ENCODE peak calls at places on chromosome 13, in six cellular contexts. U is neural progenitor cell; P is HCT116; A is CD8-positive, alpha-beta memory T cell; Y is astrocyte; N is uterus. X is an unnamed sample. For H3K36me3, the result is how much of the 10 kb centered on the place peaks cover.

GRCh38 chr13:26616126-26616525 is 58.6 kb downstream of the WASF3 start:
- DNase-seq in U (no peak), P (no peak), A (no peak), Y (peak), N (no peak), X (no peak)

GRCh38 chr13:108993346-108993745 is 363.9 kb downstream of the MYO16 start:
- DNase-seq in U (no peak), P (no peak), A (no peak), Y (peak), N (no peak), X (no peak)

GRCh38 chr13:80718970-80719369 is 378.0 kb upstream of the SPRY2 start:
- DNase-seq in U (no peak), P (no peak), A (no peak), Y (no peak), N (no peak), X (no peak)

GRCh38 chr13:109355129-109355528 is 431.3 kb downstream of the IRS2 start:
- DNase-seq in U (no peak), P (no peak), A (no peak), Y (no peak), N (no peak), X (no peak)

GRCh38 chr13:18951412-18951811 is 230.2 kb downstream of the TUBA3C start:
- DNase-seq in U (no peak), P (no peak), A (no peak), Y (no peak), N (no peak), X (no peak)

GRCh38 chr13:95530178-95530577 is 22.3 kb upstream of the CLDN10 start:
- DNase-seq in U (no peak), P (no peak), A (no peak), Y (peak), N (no peak), X (no peak)

GRCh38 chr13:100349594-100349993 is 239.0 kb downstream of the GGACT start:
- DNase-seq in U (no peak), P (no peak), A (no peak), Y (no peak), N (no peak), X (no peak)

GRCh38 chr13:25493930-25494707 is 122.3 kb downstream of the ATP8A2 start:
- DNase-seq in U (peak), P (no peak), A (no peak), Y (no peak), N (no peak), X (no peak)

GRCh38 chr13:48414501-48414900 is 1.6 kb upstream of the LPAR6 start:
- DNase-seq in U (no peak), P (no peak), A (no peak), Y (no peak), N (no peak), X (no peak)

GRCh38 chr13:77511552-77511951 is 24.0 kb upstream of the SCEL start:
- DNase-seq in U (no peak), P (no peak), A (no peak), Y (peak), N (no peak), X (no peak)

GRCh38 chr13:104357174-104357573 is 1291.0 kb upstream of the SLC10A2 start:
- DNase-seq in U (peak), P (no peak), A (no peak), Y (peak), N (no peak), X (no peak)

GRCh38 chr13:64505511-64505910 is 2724.6 kb downstream of the PCDH9 start:
- DNase-seq in U (no peak), P (no peak), A (no peak), Y (peak), N (no peak), X (no peak)

GRCh38 chr13:75621147-75621546 is 15.0 kb upstream of the LMO7 start:
- DNase-seq in U (no peak), P (no peak), A (no peak), Y (peak), N (no peak), X (no peak)

GRCh38 chr13:68063181-68063580 is 833.0 kb upstream of the PCDH9 start:
- DNase-seq in U (no peak), P (no peak), A (no peak), Y (no peak), N (no peak), X (no peak)

GRCh38 chr13:113113846-113114271 is 8.3 kb downstream of the F7 start:
- DNase-seq in U (no peak), P (no peak), A (no peak), Y (no peak), N (peak), X (no peak)

GRCh38 chr13:39105110-39105509 is 66.9 kb downstream of the NHLRC3 start:
- DNase-seq in U (no peak), P (no peak), A (no peak), Y (no peak), N (no peak), X (no peak)

GRCh38 chr13:87878706-87879105 is 207.5 kb downstream of the SLITRK5 start:
- DNase-seq in U (no peak), P (no peak), A (no peak), Y (peak), N (no peak), X (no peak)

GRCh38 chr13:75196112-75196855 is 285.7 kb downstream of the TBC1D4 start:
- DNase-seq in U (no peak), P (no peak), A (no peak), Y (peak), N (no peak), X (no peak)

GRCh38 chr13:111860161-111860560 is 206.8 kb upstream of the SOX1 start:
- DNase-seq in U (no peak), P (no peak), A (no peak), Y (no peak), N (no peak), X (no peak)

GRCh38 chr13:42486711-42487198 is 87.2 kb upstream of the TNFSF11 start:
- DNase-seq in U (no peak), P (no peak), A (no peak), Y (peak), N (no peak), X (peak)

GRCh38 chr13:113090415-113090770 is 15.2 kb upstream of the F7 start:
- DNase-seq in U (no peak), P (no peak), A (no peak), Y (no peak), N (no peak), X (no peak)

GRCh38 chr13:27476943-27477681 is 26.7 kb upstream of the MTIF3 start:
- DNase-seq in U (no peak), P (no peak), A (no peak), Y (no peak), N (no peak), X (no peak)

GRCh38 chr13:107866007-107866665 is 349.2 kb downstream of the LIG4 start:
- DNase-seq in U (peak), P (no peak), A (no peak), Y (peak), N (no peak), X (peak)

GRCh38 chr13:81791636-81792035 is 1450.7 kb upstream of the SPRY2 start:
- DNase-seq in U (no peak), P (no peak), A (no peak), Y (no peak), N (no peak), X (no peak)

GRCh38 chr13:92196566-92197256 is 798.3 kb downstream of the GPC5 start:
- DNase-seq in U (no peak), P (no peak), A (no peak), Y (no peak), N (no peak), X (no peak)

GRCh38 chr13:26449063-26449848 is 108.2 kb upstream of the WASF3 start:
- DNase-seq in U (no peak), P (no peak), A (no peak), Y (no peak), N (no peak), X (no peak)

GRCh38 chr13:110302986-110303385 is 4.0 kb downstream of the COL4A1 start:
- DNase-seq in U (no peak), P (no peak), A (no peak), Y (no peak), N (peak), X (no peak)

GRCh38 chr13:113651511-113652403 is 6.2 kb downstream of the ATP4B start:
- DNase-seq in U (no peak), P (no peak), A (no peak), Y (no peak), N (peak), X (peak)

GRCh38 chr13:94481966-94482365 is 2.5 kb upstream of the DCT start:
- DNase-seq in U (no peak), P (no peak), A (no peak), Y (peak), N (no peak), X (no peak)

GRCh38 chr13:46668302-46668720 is 115.3 kb downstream of the LRCH1 start:
- DNase-seq in U (no peak), P (no peak), A (no peak), Y (peak), N (peak), X (peak)

GRCh38 chr13:77907653-77908341 is 10.8 kb downstream of the EDNRB start:
- DNase-seq in U (no peak), P (no peak), A (no peak), Y (no peak), N (peak), X (no peak)

GRCh38 chr13:100674363-100674847 is at the start of gene TMTC4:
- DNase-seq in U (peak), P (no peak), A (no peak), Y (no peak), N (no peak), X (no peak)

GRCh38 chr13:48231080-48231479 is 1.9 kb upstream of the ITM2B start:
- DNase-seq in U (no peak), P (no peak), A (no peak), Y (peak), N (peak), X (no peak)

GRCh38 chr13:80726895-80727294 is 386.0 kb upstream of the SPRY2 start:
- DNase-seq in U (no peak), P (no peak), A (no peak), Y (no peak), N (no peak), X (no peak)

GRCh38 chr13:74218291-74218690 is 84.1 kb upstream of the KLF12 start:
- DNase-seq in U (no peak), P (no peak), A (no peak), Y (no peak), N (no peak), X (no peak)

GRCh38 chr13:74576504-74576903 is 442.3 kb upstream of the KLF12 start:
- DNase-seq in U (no peak), P (no peak), A (no peak), Y (no peak), N (no peak), X (no peak)

DNA sequence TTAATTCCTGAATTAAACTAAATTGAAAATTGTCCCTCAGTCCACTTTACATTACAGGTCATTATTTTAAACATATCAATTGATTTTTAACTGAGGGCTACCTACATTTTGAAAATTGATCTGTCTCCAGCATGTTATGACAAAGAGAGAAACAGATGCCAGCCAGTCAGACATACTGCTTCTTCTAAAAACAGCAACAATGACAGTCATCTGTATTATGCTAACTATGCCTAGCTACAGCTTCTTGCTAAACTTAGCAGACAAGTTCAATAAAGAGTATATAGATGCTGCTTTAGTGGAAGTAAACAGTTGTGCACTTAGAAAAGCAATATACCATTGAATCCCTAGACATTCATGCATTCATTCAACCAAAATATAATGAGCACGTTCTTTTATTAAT is 48.6 kb upstream of the EEF1AKMT1 start:
- DNase-seq in U (no peak), P (no peak), A (no peak), Y (no peak), N (no peak), X (no peak)
- H3K27ac ChIP-seq in U (no peak), P (no peak), A (no peak), Y (no peak), N (no peak), X (no peak)

GRCh38 chr13:40933508-40933907 is 85.6 kb downstream of the ELF1 start:
- DNase-seq in U (no peak), P (no peak), A (no peak), Y (no peak), N (no peak), X (no peak)
- H3K36me3 ChIP-seq in U (under half), P (under half), A (under half), Y (under half), N (under half), X (under half)

GRCh38 chr13:99205621-99206220 is 5.1 kb downstream of the UBAC2 start:
- DNase-seq in U (no peak), P (no peak), A (no peak), Y (no peak), N (no peak), X (no peak)
- H3K27ac ChIP-seq in U (no peak), P (no peak), A (no peak), Y (no peak), N (no peak), X (no peak)

GRCh38 chr13:36192166-36192565 is 22.2 kb downstream of the SOHLH2 start:
- DNase-seq in U (no peak), P (no peak), A (no peak), Y (no peak), N (no peak), X (no peak)
- H3K36me3 ChIP-seq in U (under half), P (under half), A (under half), Y (under half), N (under half), X (under half)

DNA sequence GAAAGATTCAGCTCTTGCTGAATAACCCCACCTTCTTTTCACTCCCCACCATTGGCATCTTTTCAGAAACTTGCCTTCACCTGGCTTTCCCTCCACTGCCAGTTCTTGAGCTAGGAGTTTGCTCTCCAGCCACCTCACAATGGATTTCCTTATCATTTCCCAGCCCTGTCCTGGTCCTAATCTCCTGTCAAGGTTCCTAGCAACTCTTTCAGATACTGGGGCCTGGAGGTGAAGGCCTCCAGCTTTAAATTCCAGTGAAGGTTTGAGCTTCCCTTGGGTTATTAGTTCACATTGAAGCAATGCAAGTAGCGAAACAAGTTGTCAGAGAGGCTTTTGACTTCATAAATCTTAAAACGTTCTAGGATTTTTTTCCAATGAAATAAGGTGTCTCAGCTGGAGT is 320.8 kb upstream of the MAB21L1 start:
- DNase-seq in U (no peak), P (no peak), A (no peak), Y (no peak), N (no peak), X (no peak)
- H3K27ac ChIP-seq in U (no peak), P (no peak), A (no peak), Y (no peak), N (no peak), X (no peak)

DNA sequence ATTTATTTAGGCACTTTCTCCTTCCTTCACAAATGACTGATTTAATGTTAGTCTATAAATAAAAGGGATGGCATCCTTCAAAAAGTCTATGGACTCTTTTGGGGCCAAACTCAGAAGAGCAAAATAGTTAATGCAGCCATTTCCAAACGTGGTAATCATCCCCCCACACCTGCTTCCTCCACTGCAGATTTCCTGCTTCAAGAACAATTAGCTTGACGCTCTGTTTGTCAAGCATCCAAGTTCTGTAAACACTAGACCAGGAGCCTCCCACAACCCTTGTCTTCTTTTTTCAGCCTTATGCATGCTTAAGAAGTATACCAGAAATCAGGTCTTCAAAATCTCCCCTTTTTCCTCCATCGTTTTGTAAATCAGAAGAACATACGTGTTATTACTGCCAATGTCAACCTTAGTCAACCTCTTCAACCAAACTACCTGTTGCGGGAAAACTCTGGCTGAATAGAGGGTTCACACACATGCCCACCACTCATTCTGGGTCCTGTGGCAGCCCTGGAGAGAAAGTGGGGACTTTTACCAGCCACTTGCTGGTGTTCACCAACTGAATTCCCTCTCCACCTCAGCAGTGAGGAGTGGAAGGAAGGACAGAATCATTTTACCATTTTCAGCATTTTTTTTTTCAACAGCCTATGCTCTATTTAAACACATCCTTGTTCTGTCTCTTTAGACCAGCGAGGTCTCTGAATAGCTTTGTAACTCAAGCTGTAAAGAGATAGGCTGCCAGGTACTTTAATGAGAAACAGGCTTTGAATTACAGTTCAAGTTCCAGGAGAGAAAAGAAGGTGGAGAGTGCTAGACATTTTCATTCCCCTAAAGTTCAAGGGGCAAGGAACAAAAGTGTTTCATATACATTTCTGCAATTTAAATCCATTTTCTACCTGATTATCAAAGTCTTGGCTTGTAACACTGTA is 39.1 kb downstream of the EFNB2 start:
- DNase-seq in U (no peak), P (no peak), A (no peak), Y (no peak), N (peak), X (no peak)
- H3K36me3 ChIP-seq in U (under half), P (under half), A (under half), Y (under half), N (under half), X (under half)

GRCh38 chr13:21405309-21405708 is 53.8 kb downstream of the ZDHHC20 start:
- DNase-seq in U (no peak), P (no peak), A (no peak), Y (no peak), N (no peak), X (no peak)
- H3K27ac ChIP-seq in U (no peak), P (no peak), A (no peak), Y (no peak), N (no peak), X (no peak)

GRCh38 chr13:32330438-32330837 is 15.1 kb downstream of the BRCA2 start:
- DNase-seq in U (no peak), P (no peak), A (no peak), Y (peak), N (no peak), X (no peak)

GRCh38 chr13:32334676-32335075 is 19.4 kb downstream of the BRCA2 start:
- DNase-seq in U (no peak), P (no peak), A (no peak), Y (no peak), N (no peak), X (no peak)
- H3K36me3 ChIP-seq in U (under half), P (under half), A (under half), Y (under half), N (under half), X (under half)

GRCh38 chr13:51636349-51636890 is 52.2 kb downstream of the WDFY2 start:
- DNase-seq in U (no peak), P (no peak), A (no peak), Y (no peak), N (no peak), X (no peak)

GRCh38 chr13:51639171-51639570 is 54.9 kb downstream of the WDFY2 start:
- DNase-seq in U (no peak), P (no peak), A (no peak), Y (peak), N (no peak), X (peak)

GRCh38 chr13:51638497-51638871 is 54.2 kb downstream of the WDFY2 start:
- DNase-seq in U (peak), P (no peak), A (no peak), Y (peak), N (no peak), X (peak)

GRCh38 chr13:51635137-51635878 is 51.0 kb downstream of the WDFY2 start:
- DNase-seq in U (no peak), P (no peak), A (no peak), Y (no peak), N (no peak), X (no peak)

DNA sequence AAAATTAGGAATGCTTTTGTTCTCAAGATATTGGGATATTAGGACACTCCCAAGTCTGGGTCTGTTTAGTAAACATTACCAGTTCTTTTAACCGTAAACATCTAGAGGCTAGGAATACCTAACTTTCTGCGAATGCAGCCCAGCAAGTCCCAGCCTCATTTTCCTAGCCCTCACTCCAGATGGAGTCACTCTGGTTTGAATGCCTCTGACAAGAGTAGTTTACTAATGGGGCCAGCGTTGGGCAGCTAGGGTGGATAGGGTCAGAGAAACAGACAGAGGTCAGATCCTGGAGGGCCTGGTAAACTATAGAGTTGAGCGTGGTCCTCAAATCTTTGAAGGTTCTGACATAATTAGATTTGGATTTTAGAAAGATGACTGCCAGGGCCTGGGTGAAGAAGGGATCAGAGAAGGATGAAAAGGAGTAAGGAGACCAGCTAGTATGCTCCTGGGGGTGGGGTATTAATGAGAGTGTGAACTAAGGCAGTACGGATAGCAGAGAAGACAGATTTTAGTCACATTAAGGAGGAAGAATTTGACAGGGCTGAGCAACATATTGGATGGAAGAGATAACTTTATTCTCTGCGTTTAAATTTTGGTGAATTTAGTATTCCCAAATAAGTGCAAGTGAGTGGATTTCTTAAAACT is 53.7 kb downstream of the WDFY2 start:
- DNase-seq in U (peak), P (no peak), A (no peak), Y (no peak), N (no peak), X (no peak)
- H3K27ac ChIP-seq in U (peak), P (no peak), A (no peak), Y (peak), N (no peak), X (peak)

DNA sequence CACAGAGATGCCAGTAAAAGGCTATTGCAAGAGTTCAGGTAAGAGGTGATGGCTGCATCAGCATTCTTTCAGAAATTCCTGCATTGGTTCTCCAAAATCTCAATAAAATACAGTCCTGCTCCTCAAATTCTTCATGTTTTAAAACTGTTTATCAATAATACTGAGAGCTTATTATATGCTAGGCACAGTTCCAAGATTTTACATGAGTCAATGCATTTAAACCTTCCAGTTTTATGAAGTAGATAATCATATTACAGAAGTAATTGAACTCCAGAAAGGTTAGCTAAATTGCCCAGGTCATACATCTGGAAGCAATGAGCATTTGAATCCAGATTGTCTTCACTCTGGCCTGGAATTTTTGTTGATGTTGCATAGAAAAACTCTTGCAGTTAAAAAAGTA is 282.9 kb upstream of the SLITRK6 start:
- DNase-seq in U (no peak), P (no peak), A (no peak), Y (no peak), N (no peak), X (no peak)
- H3K36me3 ChIP-seq in U (under half), P (under half), A (under half), Y (under half), N (under half), X (under half)

X was measured in SJSA1.